ENCODE peak calls at places on chromosomes 7 and 10, in seven cellular contexts. F, J, G, A, Q, U and K are unnamed samples.

GRCh38 chr7:42479452-42480303 is 242.7 kb upstream of the GLI3 start:
- DNase-seq in F (no peak), J (no peak), G (no peak), A (no peak), Q (no peak), U (no peak), K (no peak)

GRCh38 chr10:71534552-71535158 is 137.9 kb downstream of the CDH23 start:
- DNase-seq in F (no peak), J (no peak), G (no peak), A (no peak), Q (peak; percentile 30), U (no peak), K (no peak)

GRCh38 chr7:29563590-29564454 is at the start of gene PRR15:
- DNase-seq in F (peak; percentile 85), J (no peak), G (no peak), A (peak; percentile 80), Q (no peak), U (peak; percentile 64), K (peak; percentile 22)

GRCh38 chr7:22695476-22696132 is 31.4 kb upstream of the IL6 start:
- DNase-seq in F (no peak), J (no peak), G (no peak), A (no peak), Q (peak; percentile 52), U (no peak), K (no peak)

GRCh38 chr7:105587899-105588690 is 6.8 kb upstream of the EFCAB10 start:
- DNase-seq in F (no peak), J (no peak), G (no peak), A (peak; percentile 74), Q (peak; percentile 25), U (no peak), K (no peak)

GRCh38 chr10:26857991-26858706 is 2.6 kb downstream of the ABI1 start:
- DNase-seq in F (no peak), J (no peak), G (peak; percentile 68), A (no peak), Q (peak; percentile 24), U (no peak), K (no peak)

GRCh38 chr10:99689461-99689860 is 30.2 kb downstream of the ENTPD7 start:
- DNase-seq in F (no peak), J (no peak), G (no peak), A (no peak), Q (no peak), U (no peak), K (no peak)

GRCh38 chr10:6203331-6204062 is 765 bp downstream of the PFKFB3 start:
- DNase-seq in F (peak; percentile 86), J (peak; percentile 62), G (no peak), A (peak; percentile 92), Q (peak; percentile 67), U (no peak), K (peak; percentile 83)

GRCh38 chr7:138127996-138128395 is 51.7 kb downstream of the AKR1D1 start:
- DNase-seq in F (no peak), J (no peak), G (no peak), A (no peak), Q (no peak), U (no peak), K (no peak)

GRCh38 chr10:108141064-108141463 is 976.6 kb upstream of the SORCS1 start:
- DNase-seq in F (no peak), J (no peak), G (no peak), A (no peak), Q (no peak), U (no peak), K (no peak)

GRCh38 chr10:121414366-121414765 is 183.9 kb downstream of the FGFR2 start:
- DNase-seq in F (no peak), J (no peak), G (no peak), A (no peak), Q (no peak), U (no peak), K (no peak)

GRCh38 chr10:130424418-130424817 is 288.2 kb downstream of the GLRX3 start:
- DNase-seq in F (peak; percentile 13), J (no peak), G (no peak), A (no peak), Q (no peak), U (no peak), K (no peak)

GRCh38 chr10:1360011-1360580 is 303.9 kb downstream of the WDR37 start:
- DNase-seq in F (peak; percentile 87), J (no peak), G (no peak), A (peak; percentile 58), Q (peak; percentile 34), U (no peak), K (no peak)

GRCh38 chr7:64881461-64882287 is 21.4 kb upstream of the ZNF273 start:
- DNase-seq in F (no peak), J (peak; percentile 6), G (no peak), A (peak; percentile 21), Q (no peak), U (no peak), K (no peak)

GRCh38 chr7:70775570-70776156 is 356.3 kb upstream of the GALNT17 start:
- DNase-seq in F (no peak), J (no peak), G (peak; percentile 40), A (no peak), Q (peak; percentile 6), U (no peak), K (no peak)

GRCh38 chr7:76346778-76347177 is 12.0 kb downstream of the YWHAG start:
- DNase-seq in F (no peak), J (no peak), G (no peak), A (no peak), Q (no peak), U (no peak), K (no peak)

GRCh38 chr10:86306628-86307278 is 59.8 kb downstream of the GRID1 start:
- DNase-seq in F (peak; percentile 71), J (no peak), G (no peak), A (no peak), Q (peak; percentile 5), U (peak; percentile 7), K (no peak)

GRCh38 chr10:126380352-126381076 is 7.8 kb downstream of the ADAM12 start:
- DNase-seq in F (no peak), J (no peak), G (no peak), A (peak; percentile 57), Q (no peak), U (no peak), K (no peak)

GRCh38 chr10:58384095-58384494 is 1.1 kb upstream of the TFAM start:
- DNase-seq in F (no peak), J (no peak), G (peak; percentile 34), A (no peak), Q (peak; percentile 35), U (no peak), K (peak; percentile 14)

GRCh38 chr10:80500572-80501380 is 36.9 kb upstream of the SH2D4B start:
- DNase-seq in F (no peak), J (no peak), G (peak; percentile 34), A (no peak), Q (peak; percentile 64), U (no peak), K (no peak)

GRCh38 chr10:45404087-45404769 is 30.2 kb downstream of the ALOX5 start:
- DNase-seq in F (no peak), J (no peak), G (no peak), A (no peak), Q (peak; percentile 51), U (no peak), K (no peak)

GRCh38 chr7:48101880-48102448 is 12.9 kb downstream of the UPP1 start:
- DNase-seq in F (peak; percentile 69), J (no peak), G (no peak), A (no peak), Q (peak; percentile 11), U (peak; percentile 29), K (no peak)

GRCh38 chr7:137443616-137444015 is 100.1 kb upstream of the PTN start:
- DNase-seq in F (no peak), J (no peak), G (no peak), A (no peak), Q (no peak), U (no peak), K (no peak)

GRCh38 chr10:50522908-50523307 is 100.8 kb downstream of the SGMS1 start:
- DNase-seq in F (no peak), J (no peak), G (no peak), A (no peak), Q (no peak), U (no peak), K (no peak)

GRCh38 chr7:116810267-116811116 is 51.9 kb upstream of the CAPZA2 start:
- DNase-seq in F (no peak), J (no peak), G (no peak), A (no peak), Q (no peak), U (peak; percentile 95), K (no peak)

GRCh38 chr7:100793806-100794660 is 33.3 kb downstream of the EPHB4 start:
- DNase-seq in F (no peak), J (no peak), G (no peak), A (no peak), Q (no peak), U (no peak), K (no peak)

GRCh38 chr7:2313450-2314208 is 612 bp downstream of the SNX8 start:
- DNase-seq in F (no peak), J (peak; percentile 36), G (no peak), A (no peak), Q (no peak), U (no peak), K (no peak)
- TF ChIP-seq TAF1 in F (no peak), J (no peak), G (no peak), A (no peak), Q (no peak), U (peak; percentile 15), K (no peak)

DNA sequence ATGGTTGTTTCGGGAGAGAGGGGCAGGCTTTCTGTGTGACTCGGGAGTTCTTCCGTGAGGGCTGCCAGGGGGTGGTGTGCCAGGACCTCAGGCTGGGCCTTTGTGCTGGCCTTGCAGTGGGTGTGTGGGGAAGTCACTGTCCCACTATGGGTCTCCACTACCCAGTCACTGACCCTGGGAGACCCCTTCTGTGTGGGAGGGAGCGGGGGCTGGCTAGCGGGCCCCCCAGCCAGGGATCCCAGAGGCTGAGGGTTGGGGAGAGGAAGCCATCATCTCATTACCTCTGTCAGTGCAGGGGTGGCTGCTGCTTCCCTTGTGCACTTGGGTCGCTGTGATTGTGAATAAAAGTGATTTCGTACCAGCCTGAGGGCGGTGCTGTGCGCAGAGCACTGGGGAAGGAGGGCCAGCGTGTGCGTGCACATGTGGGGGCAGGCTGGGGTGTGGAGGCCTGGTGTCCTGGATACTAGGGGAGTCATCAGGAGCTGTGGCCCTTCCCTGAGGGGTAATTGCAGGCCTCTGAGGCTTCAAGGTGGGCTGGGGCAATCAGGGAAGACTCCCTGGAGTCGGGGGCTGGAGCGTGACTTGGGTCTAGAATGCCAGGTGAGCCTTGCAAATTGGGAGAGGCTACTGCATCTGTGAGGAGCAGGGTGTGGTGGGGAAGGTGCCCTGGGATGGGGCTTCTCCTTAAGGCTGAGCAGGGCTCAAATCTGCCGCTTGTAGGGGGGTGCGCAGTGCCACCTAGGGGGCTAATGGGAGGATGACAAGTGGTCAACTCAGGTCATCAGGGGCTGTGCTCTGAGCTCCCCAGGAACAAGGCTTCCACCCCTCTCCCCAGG is 98.9 kb downstream of the NEURL1 start:
- DNase-seq in F (peak; percentile 87), J (peak; percentile 85), G (no peak), A (peak; percentile 91), Q (peak; percentile 61), U (peak; percentile 30), K (peak; percentile 83)
- TF ChIP-seq TAF1 in F (no peak), J (no peak), G (no peak), A (no peak), Q (no peak), U (no peak), K (no peak)

GRCh38 chr7:134542195-134542771 is 6.6 kb upstream of the AKR1B15 start:
- DNase-seq in F (no peak), J (no peak), G (no peak), A (no peak), Q (no peak), U (no peak), K (no peak)
- TF ChIP-seq TAF1 in F (no peak), J (no peak), G (no peak), A (no peak), Q (no peak), U (no peak), K (no peak)

GRCh38 chr7:109503421-109503820 is 933.7 kb downstream of the DNAJB9 start:
- DNase-seq in F (no peak), J (no peak), G (no peak), A (no peak), Q (no peak), U (no peak), K (no peak)
- TF ChIP-seq TAF1 in F (no peak), J (no peak), G (no peak), A (no peak), Q (no peak), U (no peak), K (no peak)